ENCODE peak calls at places on chromosomes 11 and 22, in ten cellular contexts. X is posterior cingulate gyrus; U is HepG2; K is T-helper 1 cell; T is tibial nerve; G is cardiac fibroblast; M is memory B cell; H is stimulated activated CD4-positive, alpha-beta T cell treated with anti-CD3 and anti-CD28 coated beads, TNF-alpha, amount 100 ng/mL, for 24 hours; F is AG10803; Z is activated CD8-positive, alpha-beta memory T cell treated with anti-CD3 and anti-CD28 coated beads for 48 hours. D is an unnamed sample.

GRCh38 chr11:75668508-75669297 is at the start of gene MAP6:
- DNase-seq in X (peak), U (no peak), K (no peak), T (no peak), G (no peak), M (no peak), H (no peak), F (no peak), Z (no peak), D (peak)

GRCh38 chr11:45141171-45141570 is 5.3 kb upstream of the PRDM11 start:
- DNase-seq in X (no peak), U (no peak), K (no peak), T (no peak), G (no peak), M (no peak), H (no peak), F (no peak), Z (no peak), D (no peak)

GRCh38 chr11:122414406-122415018 is 241.0 kb upstream of the UBASH3B start:
- DNase-seq in X (no peak), U (no peak), K (no peak), T (no peak), G (no peak), M (no peak), H (no peak), F (no peak), Z (no peak), D (no peak)

GRCh38 chr22:30121988-30122387 is 41.7 kb downstream of the HORMAD2 start:
- DNase-seq in X (no peak), U (no peak), K (no peak), T (no peak), G (no peak), M (no peak), H (no peak), F (no peak), Z (no peak), D (no peak)

GRCh38 chr11:73395297-73396208 is 19.4 kb downstream of the RELT start:
- DNase-seq in X (peak), U (no peak), K (no peak), T (no peak), G (no peak), M (no peak), H (no peak), F (no peak), Z (no peak), D (no peak)

GRCh38 chr11:9138612-9139579 is 47.5 kb upstream of the SCUBE2 start:
- DNase-seq in X (no peak), U (peak), K (no peak), T (peak), G (peak), M (no peak), H (no peak), F (peak), Z (no peak), D (peak)

GRCh38 chr11:18721576-18722292 is 4.3 kb downstream of the IGSF22 start:
- DNase-seq in X (no peak), U (no peak), K (no peak), T (peak), G (peak), M (peak), H (no peak), F (peak), Z (peak), D (peak)

GRCh38 chr11:35274909-35275807 is 136.2 kb downstream of the CD44 start:
- DNase-seq in X (peak), U (peak), K (no peak), T (no peak), G (peak), M (no peak), H (no peak), F (peak), Z (no peak), D (peak)

GRCh38 chr11:86713552-86713951 is 41.1 kb upstream of the ME3 start:
- DNase-seq in X (no peak), U (no peak), K (no peak), T (no peak), G (no peak), M (no peak), H (no peak), F (no peak), Z (no peak), D (no peak)

GRCh38 chr11:86446163-86446923 is 71.7 kb downstream of the CCDC81 start:
- DNase-seq in X (no peak), U (no peak), K (no peak), T (no peak), G (no peak), M (no peak), H (no peak), F (no peak), Z (no peak), D (no peak)

GRCh38 chr11:71496421-71496820 is 30.6 kb upstream of the KRTAP5-7 start:
- DNase-seq in X (no peak), U (no peak), K (no peak), T (no peak), G (no peak), M (no peak), H (no peak), F (no peak), Z (no peak), D (no peak)